ENCODE peak calls at places on chromosome 18, in six cellular contexts. K is brain microvascular endothelial cell, S is cardiac muscle cell, C is stomach, Q is fibroblast of lung, N is AG04449. F is an unnamed sample.
A peak's percentile ranks its signal among the peaks of the same experiment; 100 is the strongest.

GRCh38 chr18:77000527-77000926 is 132.1 kb downstream of the MBP start:
- DNase-seq in S (peak; percentile 58), Q (peak; percentile 13), K (peak; percentile 29), C (peak; percentile 62), N (no peak), F (no peak)

GRCh38 chr18:77851798-77852197 is 602.1 kb downstream of the GALR1 start:
- DNase-seq in Q (no peak), S (no peak), K (no peak), N (no peak), C (no peak), F (no peak)

GRCh38 chr18:10371165-10371564 is 83.3 kb upstream of the APCDD1 start:
- DNase-seq in S (no peak), N (no peak), C (no peak), K (no peak), Q (no peak), F (no peak)

GRCh38 chr18:78641689-78642231 is 337.9 kb upstream of the SALL3 start:
- DNase-seq in K (no peak), C (no peak), S (no peak), N (no peak), Q (no peak), F (no peak)

GRCh38 chr18:77131652-77132368 is 773 bp downstream of the MBP start:
- DNase-seq in C (peak; percentile 65), K (no peak), N (no peak), Q (no peak), S (peak; percentile 42), F (no peak)

GRCh38 chr18:10040287-10041011 is 126.6 kb downstream of the VAPA start:
- DNase-seq in C (peak; percentile 23), N (no peak), K (peak; percentile 61), Q (peak; percentile 37), S (no peak), F (no peak)

GRCh38 chr18:11784905-11785304 is 66.3 kb upstream of the CHMP1B start:
- DNase-seq in Q (no peak), K (no peak), S (no peak), N (no peak), C (no peak), F (no peak)

GRCh38 chr18:79396431-79397287 is 929 bp downstream of the NFATC1 start:
- DNase-seq in C (no peak), S (peak; percentile 71), Q (peak; percentile 59), N (no peak), K (no peak), F (no peak)

GRCh38 chr18:67425724-67426123 is 90.8 kb downstream of the DSEL start:
- DNase-seq in S (no peak), C (no peak), N (peak; percentile 69), K (peak; percentile 98), Q (peak; percentile 99), F (no peak)

GRCh38 chr18:70377317-70377799 is 88.5 kb downstream of the SOCS6 start:
- DNase-seq in K (no peak), N (no peak), C (no peak), Q (peak; percentile 54), S (peak; percentile 7), F (no peak)

GRCh38 chr18:7879717-7880116 is 312.6 kb downstream of the PTPRM start:
- DNase-seq in Q (no peak), C (no peak), N (no peak), S (no peak), K (no peak), F (no peak)

GRCh38 chr18:49658871-49659378 is 97.1 kb downstream of the LIPG start:
- DNase-seq in Q (no peak), S (no peak), K (no peak), N (no peak), C (no peak), F (no peak)

GRCh38 chr18:49656098-49656591 is 94.3 kb downstream of the LIPG start:
- DNase-seq in C (no peak), S (no peak), Q (peak; percentile 97), N (peak; percentile 53), K (peak; percentile 91), F (peak; percentile 7)

GRCh38 chr18:49652841-49653240 is 91.0 kb downstream of the LIPG start:
- DNase-seq in Q (no peak), S (peak; percentile 13), N (no peak), C (no peak), K (no peak), F (no peak)

GRCh38 chr18:49654347-49654746 is 92.5 kb downstream of the LIPG start:
- DNase-seq in K (no peak), S (no peak), Q (no peak), N (no peak), C (no peak), F (no peak)

GRCh38 chr18:49655266-49656097 is 93.6 kb downstream of the LIPG start:
- DNase-seq in N (no peak), Q (no peak), C (no peak), K (no peak), S (no peak), F (no peak)
- H3K4me3 ChIP-seq in N (no peak overlapping the region), Q (no peak overlapping the region), C (no peak overlapping the region), K (no peak overlapping the region), S (no peak overlapping the region), F (no peak overlapping the region)

GRCh38 chr18:58512648-58513338 is 116.1 kb downstream of the ALPK2 start:
- DNase-seq in S (no peak), C (no peak), K (no peak), N (no peak), Q (no peak), F (no peak)
- H3K4me3 ChIP-seq in S (no peak overlapping the region), C (no peak overlapping the region), K (no peak overlapping the region), N (no peak overlapping the region), Q (no peak overlapping the region), F (no peak overlapping the region)

DNA sequence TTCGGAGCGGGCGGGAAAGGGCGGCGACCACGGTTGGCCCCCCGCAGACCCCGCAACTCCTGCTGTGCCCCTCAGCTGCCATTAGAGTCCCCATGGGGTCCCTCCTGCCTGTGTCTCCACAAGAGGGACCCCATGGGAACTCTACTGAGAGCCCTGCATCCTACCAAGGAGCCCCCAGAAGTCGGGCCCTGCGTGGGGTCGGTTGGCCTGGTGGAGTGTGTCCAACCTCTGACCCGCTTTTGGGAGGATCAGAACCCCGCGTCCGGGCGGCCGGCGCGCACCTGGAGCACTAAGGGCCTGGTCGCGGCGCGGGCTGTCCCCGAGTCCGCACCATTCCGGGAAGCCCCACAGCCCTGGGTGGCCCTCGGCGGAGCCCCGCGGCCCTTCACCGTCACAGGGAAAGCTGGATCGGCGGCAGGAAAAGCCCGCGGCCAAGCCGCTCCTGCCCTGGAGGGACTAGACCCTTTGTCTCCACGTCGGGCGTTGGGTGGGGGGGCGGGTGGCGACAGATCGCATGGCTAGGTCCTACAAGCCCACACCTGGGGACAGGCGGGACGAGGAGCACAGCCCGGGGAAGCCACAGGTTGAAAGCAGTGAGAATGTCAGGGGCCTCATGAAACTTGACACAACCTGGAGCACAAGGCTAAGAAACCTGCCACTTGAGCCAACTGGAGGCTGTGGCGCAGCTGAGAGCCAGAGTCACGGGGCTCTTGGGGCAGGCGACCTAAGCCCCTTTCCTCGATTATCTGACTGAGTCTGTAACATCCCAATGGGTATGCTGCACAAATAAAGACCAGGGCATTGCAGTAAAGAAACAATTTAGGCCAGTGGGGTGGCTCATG is 11.2 kb upstream of the CXXC1 start:
- DNase-seq in K (no peak), Q (no peak), N (no peak), S (no peak), C (no peak), F (no peak)
- H3K4me3 ChIP-seq in K (peak overlapping the region; percentile 60), Q (no peak overlapping the region), N (peak overlapping the region; percentile 60), S (no peak overlapping the region), C (peak overlapping the region; percentile 43), F (no peak overlapping the region)

DNA sequence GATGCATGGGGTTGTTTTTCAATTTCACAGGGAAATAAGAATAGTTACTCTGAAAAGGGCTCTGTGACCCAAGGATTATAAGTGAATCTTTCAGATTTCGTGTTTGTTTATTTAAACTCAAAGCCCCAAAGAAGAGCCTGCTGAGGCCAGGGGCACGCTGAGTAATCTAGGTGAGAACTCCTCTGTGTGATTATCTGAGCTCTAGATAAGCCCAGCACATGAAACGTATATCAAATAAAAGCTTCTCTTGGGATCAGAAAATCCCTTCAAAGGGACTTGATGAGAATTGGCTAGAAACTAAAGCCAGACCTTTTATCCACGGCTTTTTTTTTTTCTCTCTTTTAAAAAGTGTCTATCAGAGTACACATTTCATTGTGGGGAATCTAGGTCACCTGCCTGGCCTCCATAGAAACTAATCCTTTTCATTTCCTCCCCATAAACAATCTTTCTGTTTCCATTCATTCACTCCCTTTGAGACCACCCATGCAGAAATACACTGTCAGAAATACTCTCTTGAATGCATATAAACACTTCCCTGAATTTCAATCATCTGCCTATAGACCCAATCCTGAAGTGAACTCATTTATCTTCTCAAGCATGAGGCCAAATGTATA is 137.4 kb downstream of the RIT2 start:
- DNase-seq in Q (no peak), C (no peak), N (no peak), K (no peak), S (no peak), F (no peak)
- H3K4me3 ChIP-seq in Q (no peak overlapping the region), C (no peak overlapping the region), N (no peak overlapping the region), K (no peak overlapping the region), S (no peak overlapping the region), F (no peak overlapping the region)

DNA sequence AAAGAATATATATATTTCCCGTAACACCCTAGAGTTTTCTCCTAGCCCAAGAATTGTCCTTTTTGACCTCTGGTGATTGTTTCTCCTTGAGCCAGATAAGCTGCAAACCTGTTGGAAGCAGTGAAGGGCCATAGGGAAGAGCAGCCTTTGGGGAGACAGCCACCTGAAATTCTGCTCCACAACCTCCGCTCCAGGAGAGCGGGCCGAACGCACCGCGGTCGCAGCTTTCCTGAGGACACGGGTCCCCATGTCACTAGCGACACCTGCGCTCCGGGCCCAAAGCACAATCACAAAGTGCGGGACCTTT is 620 bp upstream of the DSG2 start:
- DNase-seq in N (no peak), C (no peak), Q (no peak), S (no peak), K (no peak), F (no peak)
- H3K4me3 ChIP-seq in N (no peak overlapping the region), C (peak overlapping the region; percentile 60), Q (no peak overlapping the region), S (peak overlapping the region; percentile 98), K (peak overlapping the region; percentile 79), F (no peak overlapping the region)

DNA sequence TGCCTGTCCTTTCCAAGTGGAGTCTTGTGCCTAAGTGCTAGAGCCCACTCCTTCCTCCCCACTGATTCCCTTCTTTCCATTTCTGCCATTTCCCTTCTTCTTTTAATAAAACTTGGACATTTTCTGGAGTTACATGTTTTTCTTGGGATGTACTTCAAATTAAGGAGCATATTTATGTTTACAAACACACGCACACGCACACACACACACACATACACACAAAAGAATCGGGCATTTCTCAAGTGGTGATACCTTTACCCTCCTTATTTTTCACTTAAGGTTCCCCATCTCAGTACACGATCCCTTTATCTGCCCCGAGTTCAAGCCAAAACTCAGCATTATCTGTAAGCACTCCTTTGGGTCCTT is 154.3 kb downstream of the TGIF1 start:
- DNase-seq in S (no peak), K (no peak), Q (no peak), N (no peak), C (no peak), F (no peak)
- H3K4me3 ChIP-seq in S (peak overlapping the region; percentile 29), K (peak overlapping the region; percentile 52), Q (peak overlapping the region; percentile 42), N (peak overlapping the region; percentile 56), C (peak overlapping the region; percentile 18), F (no peak overlapping the region)